ENCODE peak calls at places on chromosomes 6 and 20, in nine cellular contexts. One of them, this sample, is unnamed.

GRCh38 chr6:16725145-16725864 is 36.0 kb downstream of the ATXN1 start:
- DNase-seq in IMR-90: peak; percentile 88
- DNase-seq in CD8-positive, alpha-beta T cell: no peak
- DNase-seq in adrenal gland: no peak
- DNase-seq in GM13977: no peak
- DNase-seq in astrocyte of the spinal cord: peak; percentile 84
- DNase-seq in fibroblast of lung: peak; percentile 87
- DNase-seq in progenitor cell of endocrine pancreas: no peak
- DNase-seq in MCF 10A: peak; percentile 78
- DNase-seq in this sample: no peak

GRCh38 chr6:147782302-147782701 is 273.8 kb downstream of the SAMD5 start:
- DNase-seq in IMR-90: peak; percentile 77
- DNase-seq in CD8-positive, alpha-beta T cell: no peak
- DNase-seq in adrenal gland: no peak
- DNase-seq in GM13977: no peak
- DNase-seq in astrocyte of the spinal cord: peak; percentile 54
- DNase-seq in fibroblast of lung: peak; percentile 77
- DNase-seq in progenitor cell of endocrine pancreas: no peak
- DNase-seq in MCF 10A: peak; percentile 6
- DNase-seq in this sample: no peak

GRCh38 chr20:50929299-50930138 is 1.7 kb downstream of the ADNP start:
- DNase-seq in IMR-90: peak; percentile 97
- DNase-seq in CD8-positive, alpha-beta T cell: peak; percentile 90
- DNase-seq in adrenal gland: peak; percentile 90
- DNase-seq in GM13977: peak; percentile 83
- DNase-seq in astrocyte of the spinal cord: peak; percentile 96
- DNase-seq in fibroblast of lung: peak; percentile 98
- DNase-seq in progenitor cell of endocrine pancreas: peak; percentile 86
- DNase-seq in MCF 10A: peak; percentile 96
- DNase-seq in this sample: peak; percentile 91

GRCh38 chr6:54238407-54238806 is 69.8 kb upstream of the TINAG start:
- DNase-seq in IMR-90: peak; percentile 39
- DNase-seq in CD8-positive, alpha-beta T cell: no peak
- DNase-seq in adrenal gland: no peak
- DNase-seq in GM13977: no peak
- DNase-seq in astrocyte of the spinal cord: peak; percentile 34
- DNase-seq in fibroblast of lung: peak; percentile 80
- DNase-seq in progenitor cell of endocrine pancreas: no peak
- DNase-seq in MCF 10A: no peak
- DNase-seq in this sample: no peak

GRCh38 chr20:50690562-50690978 is 772 bp downstream of the RIPOR3 start:
- DNase-seq in IMR-90: no peak
- DNase-seq in CD8-positive, alpha-beta T cell: no peak
- DNase-seq in adrenal gland: no peak
- DNase-seq in GM13977: no peak
- DNase-seq in astrocyte of the spinal cord: peak; percentile 22
- DNase-seq in fibroblast of lung: no peak
- DNase-seq in progenitor cell of endocrine pancreas: no peak
- DNase-seq in MCF 10A: no peak
- DNase-seq in this sample: no peak

GRCh38 chr20:43911066-43911465 is 3.6 kb upstream of the TOX2 start:
- DNase-seq in IMR-90: peak; percentile 82
- DNase-seq in CD8-positive, alpha-beta T cell: peak; percentile 9
- DNase-seq in adrenal gland: no peak
- DNase-seq in GM13977: no peak
- DNase-seq in astrocyte of the spinal cord: peak; percentile 58
- DNase-seq in fibroblast of lung: peak; percentile 80
- DNase-seq in progenitor cell of endocrine pancreas: no peak
- DNase-seq in MCF 10A: peak; percentile 75
- DNase-seq in this sample: no peak

GRCh38 chr20:63497946-63498935 is 642 bp downstream of the EEF1A2 start:
- DNase-seq in IMR-90: peak; percentile 36
- DNase-seq in CD8-positive, alpha-beta T cell: no peak
- DNase-seq in adrenal gland: peak; percentile 89
- DNase-seq in GM13977: no peak
- DNase-seq in astrocyte of the spinal cord: no peak
- DNase-seq in fibroblast of lung: peak; percentile 17
- DNase-seq in progenitor cell of endocrine pancreas: peak; percentile 6
- DNase-seq in MCF 10A: peak; percentile 42
- DNase-seq in this sample: peak; percentile 69

GRCh38 chr6:48990746-48991145 is 472.3 kb downstream of the MMUT start:
- DNase-seq in IMR-90: no peak
- DNase-seq in CD8-positive, alpha-beta T cell: no peak
- DNase-seq in adrenal gland: no peak
- DNase-seq in GM13977: no peak
- DNase-seq in astrocyte of the spinal cord: no peak
- DNase-seq in fibroblast of lung: no peak
- DNase-seq in progenitor cell of endocrine pancreas: no peak
- DNase-seq in MCF 10A: no peak
- DNase-seq in this sample: no peak

GRCh38 chr6:90894285-90895144 is 307.6 kb upstream of the MAP3K7 start:
- DNase-seq in IMR-90: no peak
- DNase-seq in CD8-positive, alpha-beta T cell: no peak
- DNase-seq in adrenal gland: no peak
- DNase-seq in GM13977: no peak
- DNase-seq in astrocyte of the spinal cord: no peak
- DNase-seq in fibroblast of lung: no peak
- DNase-seq in progenitor cell of endocrine pancreas: no peak
- DNase-seq in MCF 10A: no peak
- DNase-seq in this sample: no peak

GRCh38 chr6:56714273-56714672 is 71.6 kb upstream of the DST start:
- DNase-seq in IMR-90: no peak
- DNase-seq in CD8-positive, alpha-beta T cell: no peak
- DNase-seq in adrenal gland: no peak
- DNase-seq in GM13977: peak; percentile 27
- DNase-seq in astrocyte of the spinal cord: no peak
- DNase-seq in fibroblast of lung: no peak
- DNase-seq in progenitor cell of endocrine pancreas: no peak
- DNase-seq in MCF 10A: no peak
- DNase-seq in this sample: no peak

GRCh38 chr6:14324042-14324441 is 206.5 kb downstream of the CD83 start:
- DNase-seq in IMR-90: peak; percentile 11
- DNase-seq in CD8-positive, alpha-beta T cell: no peak
- DNase-seq in adrenal gland: no peak
- DNase-seq in GM13977: peak; percentile 17
- DNase-seq in astrocyte of the spinal cord: peak; percentile 19
- DNase-seq in fibroblast of lung: no peak
- DNase-seq in progenitor cell of endocrine pancreas: no peak
- DNase-seq in MCF 10A: no peak
- DNase-seq in this sample: no peak

GRCh38 chr20:42444799-42445198 is 744.9 kb downstream of the PTPRT start:
- DNase-seq in IMR-90: no peak
- DNase-seq in CD8-positive, alpha-beta T cell: no peak
- DNase-seq in adrenal gland: no peak
- DNase-seq in GM13977: no peak
- DNase-seq in astrocyte of the spinal cord: no peak
- DNase-seq in fibroblast of lung: no peak
- DNase-seq in progenitor cell of endocrine pancreas: no peak
- DNase-seq in MCF 10A: no peak
- DNase-seq in this sample: no peak

GRCh38 chr6:169545956-169546355 is 155.9 kb downstream of the WDR27 start:
- DNase-seq in IMR-90: peak; percentile 62
- DNase-seq in CD8-positive, alpha-beta T cell: no peak
- DNase-seq in adrenal gland: peak; percentile 30
- DNase-seq in GM13977: no peak
- DNase-seq in astrocyte of the spinal cord: peak; percentile 51
- DNase-seq in fibroblast of lung: peak; percentile 21
- DNase-seq in progenitor cell of endocrine pancreas: no peak
- DNase-seq in MCF 10A: no peak
- DNase-seq in this sample: no peak

GRCh38 chr6:100986921-100987320 is 105.8 kb upstream of the ASCC3 start:
- DNase-seq in IMR-90: no peak
- DNase-seq in CD8-positive, alpha-beta T cell: no peak
- DNase-seq in adrenal gland: no peak
- DNase-seq in GM13977: no peak
- DNase-seq in astrocyte of the spinal cord: no peak
- DNase-seq in fibroblast of lung: no peak
- DNase-seq in progenitor cell of endocrine pancreas: no peak
- DNase-seq in MCF 10A: no peak
- DNase-seq in this sample: no peak

GRCh38 chr6:69232506-69233194 is 564.2 kb downstream of the LMBRD1 start:
- DNase-seq in IMR-90: peak; percentile 55
- DNase-seq in CD8-positive, alpha-beta T cell: no peak
- DNase-seq in adrenal gland: peak; percentile 86
- DNase-seq in GM13977: peak; percentile 29
- DNase-seq in astrocyte of the spinal cord: peak; percentile 76
- DNase-seq in fibroblast of lung: peak; percentile 75
- DNase-seq in progenitor cell of endocrine pancreas: peak; percentile 82
- DNase-seq in MCF 10A: peak; percentile 62
- DNase-seq in this sample: peak; percentile 90

GRCh38 chr6:36788768-36789167 is 50.5 kb downstream of the CPNE5 start:
- DNase-seq in IMR-90: peak; percentile 11
- DNase-seq in CD8-positive, alpha-beta T cell: no peak
- DNase-seq in adrenal gland: no peak
- DNase-seq in GM13977: no peak
- DNase-seq in astrocyte of the spinal cord: no peak
- DNase-seq in fibroblast of lung: peak; percentile 10
- DNase-seq in progenitor cell of endocrine pancreas: no peak
- DNase-seq in MCF 10A: no peak
- DNase-seq in this sample: no peak

DNA sequence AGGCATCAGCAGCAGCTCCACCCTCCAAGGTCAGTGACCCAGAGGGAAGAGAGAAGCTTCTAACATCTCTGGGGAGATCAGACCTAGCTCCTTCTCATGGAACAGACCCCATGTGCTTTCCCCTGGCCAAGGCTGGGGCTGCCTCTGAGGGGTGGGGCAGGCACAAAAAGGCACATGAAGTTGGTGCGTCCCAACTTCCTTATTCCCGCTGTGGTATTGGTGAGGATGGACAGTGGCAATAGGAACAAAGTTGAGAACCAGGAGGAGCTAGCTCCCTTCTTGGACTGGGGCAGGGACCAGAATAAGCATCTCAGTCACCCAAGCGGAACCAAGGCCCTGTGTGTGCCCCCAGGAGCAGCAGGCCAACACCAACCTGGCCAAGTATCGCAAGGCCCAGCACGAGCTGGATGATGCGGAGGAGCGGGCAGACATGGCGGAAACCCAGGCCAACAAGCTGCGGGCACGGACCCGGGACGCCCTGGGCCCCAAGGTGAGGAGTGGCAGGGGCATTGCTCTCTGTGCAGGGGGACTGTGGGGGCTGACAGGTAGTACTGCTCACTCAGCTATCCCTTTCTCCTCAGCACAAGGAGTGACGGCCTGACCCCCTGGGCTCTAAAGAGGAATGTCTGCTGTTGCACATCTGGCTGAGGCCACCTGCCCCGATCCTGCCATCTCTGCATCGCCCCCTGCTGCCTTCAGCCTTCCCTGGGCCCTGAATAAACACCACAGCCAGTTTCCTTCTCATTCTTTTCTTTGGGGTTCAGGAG is 46.1 kb downstream of the MYH7B start:
- DNase-seq in IMR-90: no peak
- DNase-seq in CD8-positive, alpha-beta T cell: no peak
- DNase-seq in adrenal gland: no peak
- DNase-seq in GM13977: no peak
- DNase-seq in astrocyte of the spinal cord: no peak
- DNase-seq in fibroblast of lung: no peak
- DNase-seq in progenitor cell of endocrine pancreas: no peak
- DNase-seq in MCF 10A: no peak
- DNase-seq in this sample: no peak
- TF ChIP-seq CTCF in IMR-90: peak; percentile 38
- TF ChIP-seq CTCF in CD8-positive, alpha-beta T cell: no peak
- TF ChIP-seq CTCF in adrenal gland: no peak
- TF ChIP-seq CTCF in GM13977: peak; percentile 47
- TF ChIP-seq CTCF in astrocyte of the spinal cord: peak; percentile 38
- TF ChIP-seq CTCF in fibroblast of lung: peak; percentile 44
- TF ChIP-seq CTCF in progenitor cell of endocrine pancreas: peak; percentile 44
- TF ChIP-seq CTCF in MCF 10A: peak; percentile 16
- TF ChIP-seq CTCF in this sample: peak; percentile 52

GRCh38 chr20:36881888-36882287 is 6.0 kb downstream of the TLDC2 start:
- DNase-seq in IMR-90: no peak
- DNase-seq in CD8-positive, alpha-beta T cell: no peak
- DNase-seq in adrenal gland: no peak
- DNase-seq in GM13977: peak; percentile 59
- DNase-seq in astrocyte of the spinal cord: no peak
- DNase-seq in fibroblast of lung: no peak
- DNase-seq in progenitor cell of endocrine pancreas: no peak
- DNase-seq in MCF 10A: peak; percentile 54
- DNase-seq in this sample: no peak

GRCh38 chr20:36883972-36884535 is 8.1 kb downstream of the TLDC2 start:
- DNase-seq in IMR-90: no peak
- DNase-seq in CD8-positive, alpha-beta T cell: no peak
- DNase-seq in adrenal gland: no peak
- DNase-seq in GM13977: no peak
- DNase-seq in astrocyte of the spinal cord: no peak
- DNase-seq in fibroblast of lung: no peak
- DNase-seq in progenitor cell of endocrine pancreas: no peak
- DNase-seq in MCF 10A: no peak
- DNase-seq in this sample: no peak

GRCh38 chr20:36887779-36888133 is 11.8 kb downstream of the TLDC2 start:
- DNase-seq in IMR-90: no peak
- DNase-seq in CD8-positive, alpha-beta T cell: no peak
- DNase-seq in adrenal gland: peak; percentile 29
- DNase-seq in GM13977: no peak
- DNase-seq in astrocyte of the spinal cord: no peak
- DNase-seq in fibroblast of lung: no peak
- DNase-seq in progenitor cell of endocrine pancreas: no peak
- DNase-seq in MCF 10A: no peak
- DNase-seq in this sample: no peak

GRCh38 chr20:36886859-36887778 is 11.2 kb downstream of the TLDC2 start:
- DNase-seq in IMR-90: peak; percentile 74
- DNase-seq in CD8-positive, alpha-beta T cell: peak; percentile 80
- DNase-seq in adrenal gland: peak; percentile 81
- DNase-seq in GM13977: peak; percentile 88
- DNase-seq in astrocyte of the spinal cord: peak; percentile 78
- DNase-seq in fibroblast of lung: peak; percentile 74
- DNase-seq in progenitor cell of endocrine pancreas: peak; percentile 89
- DNase-seq in MCF 10A: peak; percentile 82
- DNase-seq in this sample: peak; percentile 90

GRCh38 chr20:36885355-36885754 is 9.4 kb downstream of the TLDC2 start:
- DNase-seq in IMR-90: no peak
- DNase-seq in CD8-positive, alpha-beta T cell: no peak
- DNase-seq in adrenal gland: no peak
- DNase-seq in GM13977: no peak
- DNase-seq in astrocyte of the spinal cord: no peak
- DNase-seq in fibroblast of lung: peak; percentile 29
- DNase-seq in progenitor cell of endocrine pancreas: no peak
- DNase-seq in MCF 10A: no peak
- DNase-seq in this sample: no peak
- TF ChIP-seq CTCF in IMR-90: peak; percentile 6
- TF ChIP-seq CTCF in CD8-positive, alpha-beta T cell: no peak
- TF ChIP-seq CTCF in adrenal gland: peak; percentile 22
- TF ChIP-seq CTCF in GM13977: no peak
- TF ChIP-seq CTCF in astrocyte of the spinal cord: no peak
- TF ChIP-seq CTCF in fibroblast of lung: peak; percentile 20
- TF ChIP-seq CTCF in progenitor cell of endocrine pancreas: peak; percentile 13
- TF ChIP-seq CTCF in MCF 10A: no peak
- TF ChIP-seq CTCF in this sample: no peak

GRCh38 chr6:8904754-8905153 is 469.4 kb upstream of the SLC35B3 start:
- DNase-seq in IMR-90: no peak
- DNase-seq in CD8-positive, alpha-beta T cell: no peak
- DNase-seq in adrenal gland: no peak
- DNase-seq in GM13977: no peak
- DNase-seq in astrocyte of the spinal cord: no peak
- DNase-seq in fibroblast of lung: no peak
- DNase-seq in progenitor cell of endocrine pancreas: no peak
- DNase-seq in MCF 10A: peak; percentile 21
- DNase-seq in this sample: no peak
- TF ChIP-seq CTCF in IMR-90: no peak
- TF ChIP-seq CTCF in CD8-positive, alpha-beta T cell: no peak
- TF ChIP-seq CTCF in adrenal gland: no peak
- TF ChIP-seq CTCF in GM13977: peak; percentile 39
- TF ChIP-seq CTCF in astrocyte of the spinal cord: peak; percentile 7
- TF ChIP-seq CTCF in fibroblast of lung: no peak
- TF ChIP-seq CTCF in progenitor cell of endocrine pancreas: peak; percentile 16
- TF ChIP-seq CTCF in MCF 10A: no peak
- TF ChIP-seq CTCF in this sample: peak; percentile 58

GRCh38 chr6:28225056-28225834 is at the start of gene ZSCAN9:
- DNase-seq in IMR-90: peak; percentile 89
- DNase-seq in CD8-positive, alpha-beta T cell: peak; percentile 52
- DNase-seq in adrenal gland: peak; percentile 86
- DNase-seq in GM13977: peak; percentile 75
- DNase-seq in astrocyte of the spinal cord: peak; percentile 89
- DNase-seq in fibroblast of lung: peak; percentile 88
- DNase-seq in progenitor cell of endocrine pancreas: peak; percentile 76
- DNase-seq in MCF 10A: peak; percentile 93
- DNase-seq in this sample: peak; percentile 80
- TF ChIP-seq CTCF in IMR-90: no peak
- TF ChIP-seq CTCF in CD8-positive, alpha-beta T cell: no peak
- TF ChIP-seq CTCF in adrenal gland: no peak
- TF ChIP-seq CTCF in GM13977: no peak
- TF ChIP-seq CTCF in astrocyte of the spinal cord: no peak
- TF ChIP-seq CTCF in fibroblast of lung: no peak
- TF ChIP-seq CTCF in progenitor cell of endocrine pancreas: no peak
- TF ChIP-seq CTCF in MCF 10A: no peak
- TF ChIP-seq CTCF in this sample: no peak

This sample was measured in type B pancreatic cell.